ENCODE peak calls at places on chromosomes 11 and 22, in six cellular contexts. One of them, this sample, is unnamed.

GRCh38 chr11:1877211-1878133 is 14.2 kb downstream of the PRR33 start:
- DNase-seq in NCI-H524: no peak
- DNase-seq in T-helper 2 cell: no peak
- DNase-seq in GM13977: no peak
- DNase-seq in NCI-H1092: peak; percentile 56
- DNase-seq in activated T-helper 1 cell treated with anti-CD3 and anti-CD28 coated beads, Interleukin-12 subunit alpha, Interleukin-12 subunit beta, Interleukin-2, Interleukin-4 antibody, amounts not matched to agents 30 ng/mL and 10 ng/mL and 1 ng/mL, durations not matched to agents 14 hours and 24 hours and 36 hours: no peak
- DNase-seq in this sample: peak; percentile 9

GRCh38 chr11:111148116-111148515 is 97.4 kb upstream of the POU2AF2 start:
- DNase-seq in NCI-H524: no peak
- DNase-seq in T-helper 2 cell: no peak
- DNase-seq in GM13977: no peak
- DNase-seq in NCI-H1092: no peak
- DNase-seq in activated T-helper 1 cell treated with anti-CD3 and anti-CD28 coated beads, Interleukin-12 subunit alpha, Interleukin-12 subunit beta, Interleukin-2, Interleukin-4 antibody, amounts not matched to agents 30 ng/mL and 10 ng/mL and 1 ng/mL, durations not matched to agents 14 hours and 24 hours and 36 hours: no peak
- DNase-seq in this sample: no peak

GRCh38 chr22:41768420-41768819 is 32.1 kb upstream of the CCDC134 start:
- DNase-seq in NCI-H524: no peak
- DNase-seq in T-helper 2 cell: no peak
- DNase-seq in GM13977: no peak
- DNase-seq in NCI-H1092: no peak
- DNase-seq in activated T-helper 1 cell treated with anti-CD3 and anti-CD28 coated beads, Interleukin-12 subunit alpha, Interleukin-12 subunit beta, Interleukin-2, Interleukin-4 antibody, amounts not matched to agents 30 ng/mL and 10 ng/mL and 1 ng/mL, durations not matched to agents 14 hours and 24 hours and 36 hours: no peak
- DNase-seq in this sample: no peak

GRCh38 chr11:77442394-77443053 is 31.4 kb downstream of the PAK1 start:
- DNase-seq in NCI-H524: no peak
- DNase-seq in T-helper 2 cell: no peak
- DNase-seq in GM13977: no peak
- DNase-seq in NCI-H1092: no peak
- DNase-seq in activated T-helper 1 cell treated with anti-CD3 and anti-CD28 coated beads, Interleukin-12 subunit alpha, Interleukin-12 subunit beta, Interleukin-2, Interleukin-4 antibody, amounts not matched to agents 30 ng/mL and 10 ng/mL and 1 ng/mL, durations not matched to agents 14 hours and 24 hours and 36 hours: no peak
- DNase-seq in this sample: no peak

GRCh38 chr11:14672635-14673034 is 29.0 kb downstream of the PDE3B start:
- DNase-seq in NCI-H524: no peak
- DNase-seq in T-helper 2 cell: no peak
- DNase-seq in GM13977: no peak
- DNase-seq in NCI-H1092: no peak
- DNase-seq in activated T-helper 1 cell treated with anti-CD3 and anti-CD28 coated beads, Interleukin-12 subunit alpha, Interleukin-12 subunit beta, Interleukin-2, Interleukin-4 antibody, amounts not matched to agents 30 ng/mL and 10 ng/mL and 1 ng/mL, durations not matched to agents 14 hours and 24 hours and 36 hours: no peak
- DNase-seq in this sample: no peak

GRCh38 chr11:67274768-67275605 is 8.7 kb downstream of the GRK2 start:
- DNase-seq in NCI-H524: no peak
- DNase-seq in T-helper 2 cell: no peak
- DNase-seq in GM13977: no peak
- DNase-seq in NCI-H1092: no peak
- DNase-seq in activated T-helper 1 cell treated with anti-CD3 and anti-CD28 coated beads, Interleukin-12 subunit alpha, Interleukin-12 subunit beta, Interleukin-2, Interleukin-4 antibody, amounts not matched to agents 30 ng/mL and 10 ng/mL and 1 ng/mL, durations not matched to agents 14 hours and 24 hours and 36 hours: no peak
- DNase-seq in this sample: peak; percentile 13

GRCh38 chr11:107722671-107723070 is 10.8 kb upstream of the SLN start:
- DNase-seq in NCI-H524: no peak
- DNase-seq in T-helper 2 cell: no peak
- DNase-seq in GM13977: no peak
- DNase-seq in NCI-H1092: no peak
- DNase-seq in activated T-helper 1 cell treated with anti-CD3 and anti-CD28 coated beads, Interleukin-12 subunit alpha, Interleukin-12 subunit beta, Interleukin-2, Interleukin-4 antibody, amounts not matched to agents 30 ng/mL and 10 ng/mL and 1 ng/mL, durations not matched to agents 14 hours and 24 hours and 36 hours: no peak
- DNase-seq in this sample: no peak

GRCh38 chr11:71385091-71385490 is 63.1 kb downstream of the DHCR7 start:
- DNase-seq in NCI-H524: no peak
- DNase-seq in T-helper 2 cell: no peak
- DNase-seq in GM13977: no peak
- DNase-seq in NCI-H1092: no peak
- DNase-seq in activated T-helper 1 cell treated with anti-CD3 and anti-CD28 coated beads, Interleukin-12 subunit alpha, Interleukin-12 subunit beta, Interleukin-2, Interleukin-4 antibody, amounts not matched to agents 30 ng/mL and 10 ng/mL and 1 ng/mL, durations not matched to agents 14 hours and 24 hours and 36 hours: no peak
- DNase-seq in this sample: no peak

GRCh38 chr11:60942970-60943565 is 8.9 kb downstream of the SLC15A3 start:
- DNase-seq in NCI-H524: no peak
- DNase-seq in T-helper 2 cell: no peak
- DNase-seq in GM13977: no peak
- DNase-seq in NCI-H1092: peak; percentile 40
- DNase-seq in activated T-helper 1 cell treated with anti-CD3 and anti-CD28 coated beads, Interleukin-12 subunit alpha, Interleukin-12 subunit beta, Interleukin-2, Interleukin-4 antibody, amounts not matched to agents 30 ng/mL and 10 ng/mL and 1 ng/mL, durations not matched to agents 14 hours and 24 hours and 36 hours: no peak
- DNase-seq in this sample: no peak

GRCh38 chr11:587978-588380 is 11.7 kb downstream of the PHRF1 start:
- DNase-seq in NCI-H524: no peak
- DNase-seq in T-helper 2 cell: no peak
- DNase-seq in GM13977: no peak
- DNase-seq in NCI-H1092: no peak
- DNase-seq in activated T-helper 1 cell treated with anti-CD3 and anti-CD28 coated beads, Interleukin-12 subunit alpha, Interleukin-12 subunit beta, Interleukin-2, Interleukin-4 antibody, amounts not matched to agents 30 ng/mL and 10 ng/mL and 1 ng/mL, durations not matched to agents 14 hours and 24 hours and 36 hours: peak; percentile 60
- DNase-seq in this sample: no peak

GRCh38 chr11:63687845-63688244 is 6.5 kb downstream of the RTN3 start:
- DNase-seq in NCI-H524: no peak
- DNase-seq in T-helper 2 cell: no peak
- DNase-seq in GM13977: no peak
- DNase-seq in NCI-H1092: no peak
- DNase-seq in activated T-helper 1 cell treated with anti-CD3 and anti-CD28 coated beads, Interleukin-12 subunit alpha, Interleukin-12 subunit beta, Interleukin-2, Interleukin-4 antibody, amounts not matched to agents 30 ng/mL and 10 ng/mL and 1 ng/mL, durations not matched to agents 14 hours and 24 hours and 36 hours: no peak
- DNase-seq in this sample: no peak

GRCh38 chr11:78023426-78023825 is 350 bp upstream of the KCTD14 start:
- DNase-seq in NCI-H524: no peak
- DNase-seq in T-helper 2 cell: no peak
- DNase-seq in GM13977: no peak
- DNase-seq in NCI-H1092: no peak
- DNase-seq in activated T-helper 1 cell treated with anti-CD3 and anti-CD28 coated beads, Interleukin-12 subunit alpha, Interleukin-12 subunit beta, Interleukin-2, Interleukin-4 antibody, amounts not matched to agents 30 ng/mL and 10 ng/mL and 1 ng/mL, durations not matched to agents 14 hours and 24 hours and 36 hours: no peak
- DNase-seq in this sample: no peak